ENCODE peak calls at places on chromosomes 11 and 22, in eight cellular contexts. U is kidney glomerular epithelial cell; V is naive thymus-derived CD8-positive, alpha-beta T cell; P is effector memory CD8-positive, alpha-beta T cell; J is trophoblast cell; L is AG09309; H is activated gamma-delta T cell; Z is stimulated activated CD8-positive, alpha-beta memory T cell treated with anti-CD3 and anti-CD28 coated beads, Interleukin-4, amount 100 ng/mL, for 48 hours. Y is an unnamed sample.

GRCh38 chr11:1194977-1195689 is 27.7 kb upstream of the MUC5B start:
- DNase-seq in U (no peak), V (no peak), P (no peak), J (no peak), L (no peak), H (no peak), Z (no peak), Y (no peak)

GRCh38 chr11:69081180-69081579 is 32.4 kb downstream of the TPCN2 start:
- DNase-seq in U (no peak), V (no peak), P (no peak), J (no peak), L (no peak), H (no peak), Z (no peak), Y (no peak)

GRCh38 chr11:103257360-103257759 is 148.1 kb downstream of the DYNC2H1 start:
- DNase-seq in U (peak; percentile 4), V (no peak), P (no peak), J (peak; percentile 49), L (no peak), H (no peak), Z (no peak), Y (no peak)

GRCh38 chr11:18617688-18618340 is 16.3 kb downstream of the SPTY2D1 start:
- DNase-seq in U (no peak), V (peak; percentile 82), P (peak; percentile 15), J (no peak), L (peak; percentile 32), H (no peak), Z (peak; percentile 37), Y (no peak)

GRCh38 chr11:66367561-66368312 is 3.8 kb downstream of the SLC29A2 start:
- DNase-seq in U (no peak), V (no peak), P (no peak), J (no peak), L (no peak), H (no peak), Z (no peak), Y (no peak)

GRCh38 chr11:17528181-17528691 is 16.0 kb downstream of the USH1C start:
- DNase-seq in U (peak; percentile 29), V (peak; percentile 32), P (peak; percentile 17), J (peak; percentile 62), L (no peak), H (no peak), Z (peak; percentile 76), Y (no peak)

GRCh38 chr11:93773045-93773477 is 11.0 kb upstream of the MED17 start:
- DNase-seq in U (no peak), V (no peak), P (no peak), J (no peak), L (no peak), H (no peak), Z (no peak), Y (no peak)

GRCh38 chr11:2927851-2928604 is 1.2 kb downstream of the PHLDA2 start:
- DNase-seq in U (peak; percentile 7), V (no peak), P (no peak), J (peak; percentile 37), L (no peak), H (no peak), Z (no peak), Y (no peak)

GRCh38 chr11:67640021-67640757 is 626 bp upstream of the TBX10 start:
- DNase-seq in U (peak; percentile 27), V (peak; percentile 52), P (peak; percentile 56), J (peak; percentile 78), L (no peak), H (no peak), Z (peak; percentile 74), Y (no peak)

GRCh38 chr22:41446639-41447434 is at the start of gene TOB2:
- DNase-seq in U (peak; percentile 88), V (peak; percentile 95), P (peak; percentile 94), J (peak; percentile 98), L (peak; percentile 86), H (peak; percentile 88), Z (peak; percentile 96), Y (peak; percentile 90)

GRCh38 chr11:65042899-65043298 is 1.9 kb downstream of the SAC3D1 start:
- DNase-seq in U (no peak), V (no peak), P (no peak), J (no peak), L (no peak), H (no peak), Z (no peak), Y (no peak)

GRCh38 chr11:64356498-64357411 is 2.2 kb upstream of the RPS6KA4 start:
- DNase-seq in U (peak; percentile 13), V (no peak), P (no peak), J (peak; percentile 73), L (no peak), H (no peak), Z (peak; percentile 70), Y (no peak)

GRCh38 chr11:45580399-45580798 is 85.0 kb downstream of the CHST1 start:
- DNase-seq in U (peak; percentile 8), V (no peak), P (no peak), J (peak; percentile 47), L (no peak), H (no peak), Z (no peak), Y (peak; percentile 3)

GRCh38 chr11:32962016-32962415 is 53.7 kb upstream of the DEPDC7 start:
- DNase-seq in U (no peak), V (no peak), P (no peak), J (peak; percentile 28), L (peak; percentile 11), H (no peak), Z (no peak), Y (no peak)

GRCh38 chr11:96113100-96113710 is 189.3 kb upstream of the MTMR2 start:
- DNase-seq in U (no peak), V (no peak), P (no peak), J (no peak), L (peak; percentile 35), H (no peak), Z (no peak), Y (no peak)

GRCh38 chr22:43090130-43090789 is 1.1 kb upstream of the TTLL1 start:
- DNase-seq in U (peak; percentile 77), V (peak; percentile 39), P (no peak), J (peak; percentile 78), L (peak; percentile 73), H (no peak), Z (peak; percentile 67), Y (peak; percentile 66)

GRCh38 chr11:119691701-119692546 is 37.1 kb downstream of the NECTIN1 start:
- DNase-seq in U (no peak), V (no peak), P (no peak), J (no peak), L (no peak), H (no peak), Z (no peak), Y (no peak)

GRCh38 chr11:69014084-69014935 is 1.3 kb upstream of the MRGPRF start:
- DNase-seq in U (no peak), V (no peak), P (no peak), J (no peak), L (no peak), H (no peak), Z (no peak), Y (no peak)

GRCh38 chr11:130141561-130142341 is 17.8 kb upstream of the ST14 start:
- DNase-seq in U (no peak), V (no peak), P (no peak), J (no peak), L (no peak), H (no peak), Z (no peak), Y (no peak)

GRCh38 chr22:44068422-44069191 is 44.5 kb downstream of the PARVB start:
- DNase-seq in U (no peak), V (no peak), P (no peak), J (peak; percentile 40), L (no peak), H (no peak), Z (no peak), Y (no peak)

GRCh38 chr22:26828311-26828710 is 170.9 kb downstream of the MIAT start:
- DNase-seq in U (no peak), V (no peak), P (no peak), J (no peak), L (no peak), H (no peak), Z (no peak), Y (no peak)

GRCh38 chr11:12258451-12258850 is 118.9 kb upstream of the PARVA start:
- DNase-seq in U (no peak), V (no peak), P (no peak), J (peak; percentile 88), L (no peak), H (no peak), Z (no peak), Y (no peak)

GRCh38 chr22:47713880-47714452 is 951.5 kb downstream of the TBC1D22A start:
- DNase-seq in U (no peak), V (no peak), P (no peak), J (no peak), L (no peak), H (no peak), Z (no peak), Y (no peak)

GRCh38 chr11:46352063-46352841 is 5.0 kb downstream of the DGKZ start:
- DNase-seq in U (no peak), V (peak; percentile 86), P (peak; percentile 81), J (peak; percentile 73), L (no peak), H (peak; percentile 54), Z (peak; percentile 88), Y (no peak)

GRCh38 chr11:32960553-32961164 is 55.0 kb upstream of the DEPDC7 start:
- DNase-seq in U (no peak), V (peak; percentile 65), P (no peak), J (peak; percentile 87), L (peak; percentile 20), H (no peak), Z (no peak), Y (peak; percentile 11)

GRCh38 chr11:95330332-95330731 is 99.3 kb upstream of the SESN3 start:
- DNase-seq in U (no peak), V (no peak), P (no peak), J (no peak), L (no peak), H (no peak), Z (no peak), Y (no peak)

GRCh38 chr22:35288116-35288515 is 11.6 kb upstream of the TOM1 start:
- DNase-seq in U (no peak), V (no peak), P (no peak), J (no peak), L (no peak), H (no peak), Z (no peak), Y (no peak)

GRCh38 chr11:61116426-61117214 is 14.3 kb downstream of the CD5 start:
- DNase-seq in U (no peak), V (no peak), P (no peak), J (no peak), L (no peak), H (no peak), Z (no peak), Y (no peak)

GRCh38 chr22:27603823-27604190 is 197.7 kb downstream of the MN1 start:
- DNase-seq in U (no peak), V (no peak), P (no peak), J (peak; percentile 72), L (no peak), H (no peak), Z (no peak), Y (no peak)

GRCh38 chr11:70834984-70835560 is 417.3 kb downstream of the SHANK2 start:
- DNase-seq in U (no peak), V (no peak), P (no peak), J (no peak), L (no peak), H (no peak), Z (no peak), Y (no peak)

GRCh38 chr11:12029738-12030363 is 21.4 kb upstream of the DKK3 start:
- DNase-seq in U (peak; percentile 30), V (no peak), P (no peak), J (no peak), L (no peak), H (no peak), Z (no peak), Y (no peak)

GRCh38 chr11:44970293-44970692 is 19.6 kb upstream of the TP53I11 start:
- DNase-seq in U (no peak), V (no peak), P (no peak), J (no peak), L (no peak), H (no peak), Z (no peak), Y (no peak)

GRCh38 chr22:27460596-27461347 is 340.8 kb downstream of the MN1 start:
- DNase-seq in U (no peak), V (no peak), P (no peak), J (peak; percentile 71), L (no peak), H (no peak), Z (no peak), Y (no peak)

GRCh38 chr11:68002575-68002942 is 1.3 kb downstream of the UNC93B1 start:
- DNase-seq in U (no peak), V (no peak), P (no peak), J (no peak), L (no peak), H (no peak), Z (no peak), Y (no peak)

Y was measured in skeletal muscle cell.